ENCODE peak calls at places on chromosomes 3 and 15, in eight cellular contexts. U is fibroblast of pulmonary artery, Z is GM12865, G is GM12878, M is HFF-Myc, Y is epithelial cell of esophagus, E is heart left ventricle, V is mammary epithelial cell. R is an unnamed sample.

GRCh38 chr3:145145461-145145860 is 1015.5 kb downstream of the PLOD2 start:
- DNase-seq in M (no peak), Y (peak), G (no peak), Z (no peak), V (no peak), U (peak), E (no peak), R (peak)

GRCh38 chr3:195154793-195155535 is 116.0 kb downstream of the XXYLT1 start:
- DNase-seq in U (peak), E (peak), M (peak), Z (peak), G (no peak), Y (peak), V (peak), R (peak)

GRCh38 chr3:152126260-152126659 is 142.5 kb upstream of the MBNL1 start:
- DNase-seq in V (no peak), Y (peak), M (no peak), E (no peak), G (no peak), Z (peak), U (peak), R (peak)

GRCh38 chr3:160841455-160841854 is 85.4 kb downstream of the PPM1L start:
- DNase-seq in M (no peak), U (no peak), V (no peak), Y (no peak), Z (no peak), E (no peak), G (no peak), R (no peak)

GRCh38 chr3:169657351-169658124 is 6.0 kb downstream of the MECOM start:
- DNase-seq in Z (no peak), U (no peak), Y (peak), E (no peak), M (no peak), V (no peak), G (no peak), R (no peak)

GRCh38 chr3:50657816-50658215 is 16.9 kb upstream of the DOCK3 start:
- DNase-seq in E (peak), Z (no peak), Y (no peak), U (no peak), V (no peak), M (no peak), G (no peak), R (no peak)

GRCh38 chr15:75578206-75578947 is 738 bp downstream of the PTPN9 start:
- DNase-seq in Y (peak), U (no peak), G (no peak), E (no peak), M (no peak), Z (peak), V (peak), R (peak)

GRCh38 chr15:85852969-85853368 is 58.2 kb upstream of the KLHL25 start:
- DNase-seq in E (no peak), G (no peak), Z (no peak), U (no peak), V (no peak), Y (no peak), M (no peak), R (no peak)

GRCh38 chr3:11221818-11222217 is 50.4 kb upstream of the ATG7 start:
- DNase-seq in U (peak), V (no peak), G (no peak), E (no peak), M (no peak), Y (no peak), Z (no peak), R (peak)

GRCh38 chr3:34995771-34996430 is 643.4 kb upstream of the ARPP21 start:
- DNase-seq in U (peak), E (no peak), Y (peak), M (no peak), G (no peak), V (no peak), Z (no peak), R (peak)

GRCh38 chr15:95394186-95395067 is 936.1 kb upstream of the NR2F2 start:
- DNase-seq in U (peak), Y (no peak), M (no peak), E (no peak), Z (no peak), G (no peak), V (no peak), R (peak)

GRCh38 chr3:195931582-195932273 is 23.4 kb upstream of the TNK2 start:
- DNase-seq in Z (no peak), U (no peak), E (no peak), V (no peak), Y (no peak), M (no peak), G (no peak), R (no peak)

GRCh38 chr3:15877813-15878212 is 80.0 kb upstream of the ANKRD28 start:
- DNase-seq in G (no peak), Y (no peak), E (no peak), V (no peak), M (no peak), Z (no peak), U (no peak), R (no peak)

GRCh38 chr3:190070623-190071347 is 49.9 kb downstream of the P3H2 start:
- DNase-seq in E (no peak), Y (peak), Z (no peak), V (no peak), M (no peak), G (no peak), U (no peak), R (peak)

GRCh38 chr15:58864602-58865419 is 68.7 kb downstream of the SLTM start:
- DNase-seq in G (no peak), Y (no peak), M (no peak), V (no peak), E (peak), Z (no peak), U (peak), R (peak)

GRCh38 chr3:127671523-127672428 is 976 bp upstream of the ABTB1 start:
- DNase-seq in E (no peak), Y (no peak), G (no peak), Z (peak), M (no peak), U (no peak), V (no peak), R (no peak)

GRCh38 chr3:69651765-69652164 is 87.5 kb upstream of the MITF start:
- DNase-seq in V (no peak), M (no peak), G (no peak), Y (no peak), E (no peak), U (no peak), Z (no peak), R (no peak)

GRCh38 chr3:147653309-147653923 is 244.3 kb downstream of the ZIC1 start:
- DNase-seq in G (no peak), V (no peak), U (no peak), M (no peak), E (no peak), Y (no peak), Z (peak), R (peak)

GRCh38 chr3:187748050-187748481 is 2.8 kb upstream of the BCL6 start:
- DNase-seq in E (peak), G (no peak), Z (peak), U (peak), V (peak), Y (peak), M (no peak), R (peak)

GRCh38 chr3:180947761-180948390 is 35.4 kb downstream of the FXR1 start:
- DNase-seq in V (no peak), G (no peak), Z (peak), Y (no peak), E (no peak), M (no peak), U (no peak), R (no peak)

GRCh38 chr3:50675179-50676030 is 678 bp downstream of the DOCK3 start:
- DNase-seq in Y (no peak), M (no peak), E (peak), V (no peak), G (no peak), U (no peak), Z (no peak), R (no peak)

GRCh38 chr3:195080125-195080524 is 190.8 kb downstream of the XXYLT1 start:
- DNase-seq in M (no peak), G (no peak), E (no peak), U (no peak), V (no peak), Z (no peak), Y (no peak), R (no peak)

GRCh38 chr3:187889106-187889505 is 143.8 kb upstream of the BCL6 start:
- DNase-seq in V (no peak), G (no peak), U (no peak), Z (no peak), E (no peak), Y (no peak), M (no peak), R (no peak)

GRCh38 chr15:42139596-42139995 is 16.8 kb downstream of the PLA2G4F start:
- DNase-seq in U (no peak), Z (no peak), M (no peak), Y (no peak), V (no peak), G (no peak), E (no peak), R (no peak)

GRCh38 chr3:14156843-14157561 is 21.4 kb downstream of the XPC start:
- DNase-seq in Y (peak), E (no peak), V (peak), Z (no peak), U (no peak), G (no peak), M (no peak), R (no peak)

GRCh38 chr3:31733234-31733667 is 200.5 kb downstream of the STT3B start:
- DNase-seq in Y (no peak), Z (no peak), V (peak), M (no peak), U (peak), E (no peak), G (no peak), R (no peak)

GRCh38 chr3:133662256-133662773 is 574 bp upstream of the TOPBP1 start:
- DNase-seq in Y (peak), Z (peak), U (peak), M (no peak), V (peak), G (no peak), E (no peak), R (peak)

GRCh38 chr3:178193846-178194245 is 342.4 kb upstream of the KCNMB2 start:
- DNase-seq in V (peak), Y (peak), E (no peak), Z (no peak), M (no peak), U (no peak), G (no peak), R (no peak)

GRCh38 chr3:3799173-3800075 is at the start of gene LRRN1:
- DNase-seq in G (no peak), E (peak), Z (peak), U (no peak), M (no peak), Y (peak), V (peak), R (no peak)

GRCh38 chr3:183296944-183297343 is 43.9 kb downstream of the B3GNT5 start:
- DNase-seq in G (no peak), U (no peak), M (no peak), Y (no peak), V (no peak), Z (no peak), E (no peak), R (no peak)

GRCh38 chr3:154285221-154285620 is 39.1 kb downstream of the DHX36 start:
- DNase-seq in V (no peak), G (no peak), U (no peak), M (no peak), E (no peak), Z (no peak), Y (no peak), R (no peak)

GRCh38 chr3:154274345-154274744 is 49.9 kb downstream of the DHX36 start:
- DNase-seq in V (no peak), M (no peak), Y (no peak), G (no peak), U (no peak), Z (no peak), E (no peak), R (no peak)

GRCh38 chr3:154275308-154275707 is 49.0 kb downstream of the DHX36 start:
- DNase-seq in V (no peak), U (peak), Z (no peak), E (no peak), Y (no peak), G (no peak), M (no peak), R (no peak)

GRCh38 chr3:154275965-154276364 is 48.3 kb downstream of the DHX36 start:
- DNase-seq in E (peak), G (no peak), U (no peak), V (no peak), M (no peak), Z (no peak), Y (no peak), R (no peak)

DNA sequence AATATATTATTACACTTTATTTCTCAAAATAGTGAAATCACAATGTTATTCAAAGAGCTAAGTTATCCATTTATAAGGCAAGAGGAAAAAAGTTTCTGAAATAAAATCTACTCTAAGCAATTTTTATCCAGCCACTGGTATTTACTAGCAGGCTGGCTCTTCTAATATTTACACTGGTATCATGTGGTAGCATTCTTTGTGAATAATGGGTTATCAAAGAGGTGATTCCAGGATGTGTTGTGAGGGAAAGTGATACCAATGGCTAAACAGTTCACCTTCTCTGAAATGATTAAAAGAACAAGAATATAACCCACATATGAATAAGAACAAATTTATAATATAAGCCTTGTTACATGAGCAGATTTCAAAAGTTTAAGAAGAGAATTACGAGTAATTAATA is 44.1 kb downstream of the DHX36 start:
- DNase-seq in E (no peak), G (no peak), Y (no peak), M (no peak), U (no peak), V (no peak), Z (no peak), R (no peak)
- H3K4me3 ChIP-seq in E (no peak), G (no peak), Y (no peak), M (no peak), U (no peak), V (no peak), Z (no peak), R (no peak)

DNA sequence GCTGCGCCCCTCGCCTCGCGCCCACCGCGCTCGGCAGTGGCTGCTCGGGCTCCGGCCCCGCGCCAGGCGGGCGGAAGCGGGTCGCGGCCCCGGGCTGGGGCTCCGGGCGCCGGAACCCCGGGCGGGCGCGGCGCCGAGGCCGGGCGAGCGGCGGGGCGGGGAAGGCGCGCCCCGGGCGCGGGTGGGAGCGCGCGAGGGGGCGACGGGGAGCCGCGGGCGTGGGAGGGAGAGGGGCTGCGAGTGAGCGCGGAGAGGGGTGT is 467 bp upstream of the IGF2BP2 start:
- DNase-seq in G (no peak), Z (no peak), Y (no peak), V (no peak), M (no peak), U (no peak), E (no peak), R (no peak)
- TF ChIP-seq CTCF in G (no peak), Z (no peak), Y (no peak), V (no peak), M (no peak), U (no peak), E (no peak), R (no peak)

DNA sequence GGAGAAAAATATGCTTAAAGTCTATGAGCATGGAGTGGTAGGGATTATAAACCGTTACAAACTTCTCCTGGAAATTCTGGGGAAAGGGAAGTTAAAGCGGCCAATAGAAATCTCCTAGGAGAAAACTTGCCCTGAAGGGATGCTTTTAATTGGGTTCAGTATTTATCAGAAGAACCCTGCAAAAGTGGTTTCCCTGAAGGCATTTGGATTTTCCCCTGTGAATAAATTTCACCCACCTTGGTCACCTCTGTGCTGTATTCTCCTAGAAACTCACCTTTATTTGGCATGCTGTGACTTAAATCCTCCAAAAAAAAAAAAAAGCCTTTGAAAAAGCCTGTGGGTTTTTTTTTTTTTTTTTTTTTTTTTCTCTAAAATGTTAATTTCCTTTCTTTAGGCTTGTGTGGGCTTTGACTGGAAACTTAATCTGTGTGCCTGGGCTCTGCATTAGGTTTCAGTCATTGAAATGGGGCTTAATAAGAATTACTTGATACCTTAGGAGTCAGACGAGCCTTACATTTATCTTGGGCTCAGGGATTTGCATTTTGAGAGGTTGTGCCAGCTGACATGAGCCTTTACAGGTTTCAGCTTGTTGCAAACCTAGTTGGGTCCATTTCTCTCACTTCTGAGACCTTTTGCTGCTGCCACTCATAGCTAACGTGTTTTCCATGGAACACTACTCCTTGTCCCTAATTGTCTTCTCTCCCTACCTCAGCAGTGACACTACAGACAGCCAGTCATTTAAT is 22.0 kb downstream of the TGFBR2 start:
- DNase-seq in M (no peak), V (no peak), U (no peak), E (no peak), Z (no peak), Y (peak), G (no peak), R (no peak)
- H3K4me3 ChIP-seq in M (no peak), V (no peak), U (no peak), E (no peak), Z (no peak), Y (no peak), G (no peak), R (no peak)

GRCh38 chr3:72189344-72189743 is 404.4 kb upstream of the PROK2 start:
- DNase-seq in Y (no peak), E (no peak), V (no peak), Z (no peak), U (no peak), M (no peak), G (no peak), R (no peak)

GRCh38 chr3:72185549-72186484 is 400.9 kb upstream of the PROK2 start:
- DNase-seq in E (no peak), Z (peak), U (peak), M (no peak), V (peak), Y (peak), G (no peak), R (peak)

GRCh38 chr3:72190050-72190449 is 405.1 kb upstream of the PROK2 start:
- DNase-seq in Y (no peak), G (no peak), Z (no peak), V (no peak), M (no peak), U (no peak), E (no peak), R (no peak)

GRCh38 chr3:72186485-72186864 is 401.5 kb upstream of the PROK2 start:
- DNase-seq in Y (peak), Z (no peak), U (peak), E (no peak), G (no peak), M (no peak), V (peak), R (peak)

GRCh38 chr3:72187131-72187530 is 402.2 kb upstream of the PROK2 start:
- DNase-seq in M (no peak), E (no peak), Y (no peak), Z (peak), U (no peak), V (no peak), G (no peak), R (peak)
- TF ChIP-seq CTCF in M (no peak), E (no peak), Y (no peak), Z (peak), U (peak), V (no peak), G (peak), R (peak)

DNA sequence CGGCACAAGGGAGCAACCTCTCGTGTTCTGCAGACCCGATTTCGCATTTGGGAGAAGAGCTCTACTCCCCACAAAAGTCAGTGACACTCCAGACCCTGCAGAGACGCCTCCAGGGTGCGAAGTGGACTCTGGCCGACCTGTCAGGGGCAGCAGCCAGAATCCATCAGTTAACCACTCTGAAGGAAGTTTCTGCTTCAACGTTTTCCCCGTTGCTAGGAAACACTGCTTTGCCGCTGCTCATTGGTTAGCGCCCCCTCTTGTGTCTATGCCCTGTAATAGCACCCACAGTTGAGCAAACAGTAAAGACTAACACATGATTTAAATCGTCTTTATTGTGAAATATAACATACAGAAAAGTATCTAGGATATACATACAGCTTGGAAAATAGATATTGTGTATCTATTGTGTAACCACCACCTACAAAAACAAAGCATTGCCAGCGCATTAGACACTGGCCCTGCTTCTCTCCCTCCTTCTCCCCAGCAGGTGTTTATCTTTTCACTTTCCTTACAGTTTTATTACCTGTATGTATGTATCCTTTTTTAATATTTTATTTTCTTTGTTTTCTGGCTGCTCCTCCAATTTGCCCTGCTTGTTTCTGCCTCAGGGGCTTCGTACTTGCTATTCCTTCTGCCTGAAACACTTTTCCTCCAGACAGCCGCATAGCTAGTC is 38.9 kb downstream of the TMEM40 start:
- DNase-seq in M (peak), V (peak), U (peak), Z (peak), E (peak), G (no peak), Y (peak), R (peak)
- H3K4me3 ChIP-seq in M (peak), V (peak), U (peak), Z (no peak), E (peak), G (no peak), Y (no peak), R (peak)

R was measured in choroid plexus epithelial cell.